ENCODE peak calls at places on chromosomes 2 and 18, in nine cellular contexts. K is prostate gland; Q is right atrium auricular region; Z is central memory CD4-positive, alpha-beta T cell; D is fibroblast of the conjunctiva; O is ACHN; H is stimulated activated CD4-positive, alpha-beta T cell treated with anti-CD3 and anti-CD28 coated beads, Interleukin-12 subunit alpha, Interleukin-12 subunit beta, amount 100 ng/mL, for 24 hours; V is activated T-helper 9 cell treated with anti-CD3 and anti-CD28 coated beads, Interleukin-2, amount 50 U/mL, for 16 hours; B is iPS DF 6.9. R is an unnamed sample.

GRCh38 chr18:44536619-44537018 is 144.1 kb upstream of the SETBP1 start:
- DNase-seq in K (no peak), Q (no peak), Z (no peak), D (no peak), O (no peak), H (no peak), V (no peak), B (no peak), R (no peak)

GRCh38 chr2:48530033-48530804 is at the start of gene STON1:
- DNase-seq in K (peak; percentile 71), Q (no peak), Z (peak; percentile 9), D (no peak), O (peak; percentile 12), H (no peak), V (peak; percentile 6), B (no peak), R (no peak)

GRCh38 chr2:73283545-73284295 is 558 bp downstream of the FBXO41 start:
- DNase-seq in K (no peak), Q (no peak), Z (no peak), D (no peak), O (peak; percentile 14), H (no peak), V (no peak), B (no peak), R (peak; percentile 53)

GRCh38 chr2:95025406-95026319 is at the start of gene MAL:
- DNase-seq in K (no peak), Q (no peak), Z (peak; percentile 53), D (no peak), O (peak; percentile 60), H (peak; percentile 41), V (peak; percentile 38), B (peak; percentile 22), R (no peak)

GRCh38 chr2:43453771-43454170 is 142.1 kb downstream of the THADA start:
- DNase-seq in K (no peak), Q (no peak), Z (no peak), D (no peak), O (peak; percentile 42), H (no peak), V (no peak), B (no peak), R (no peak)

GRCh38 chr2:127049927-127050802 is 56.8 kb downstream of the BIN1 start:
- DNase-seq in K (no peak), Q (no peak), Z (peak; percentile 42), D (no peak), O (peak; percentile 52), H (peak; percentile 33), V (peak; percentile 49), B (no peak), R (peak; percentile 73)

GRCh38 chr18:24273596-24273995 is 124.0 kb downstream of the OSBPL1A start:
- DNase-seq in K (no peak), Q (no peak), Z (no peak), D (no peak), O (no peak), H (no peak), V (no peak), B (no peak), R (no peak)

GRCh38 chr18:10455726-10456453 is 1.5 kb downstream of the APCDD1 start:
- DNase-seq in K (no peak), Q (no peak), Z (no peak), D (no peak), O (no peak), H (no peak), V (no peak), B (no peak), R (no peak)

GRCh38 chr2:219057709-219058540 is 2.8 kb downstream of the IHH start:
- DNase-seq in K (peak; percentile 70), Q (peak; percentile 68), Z (peak; percentile 66), D (peak; percentile 49), O (peak; percentile 81), H (peak; percentile 57), V (peak; percentile 66), B (peak; percentile 63), R (peak; percentile 72)

GRCh38 chr18:21979171-21979560 is 190.2 kb upstream of the GATA6 start:
- DNase-seq in K (no peak), Q (no peak), Z (no peak), D (no peak), O (no peak), H (no peak), V (no peak), B (no peak), R (no peak)